ENCODE peak calls at places on chromosomes 5 and 9, in four cellular contexts. P, I, A and Y are unnamed samples.

GRCh38 chr5:57383093-57383861 is 99.3 kb downstream of the ACTBL2 start:
- DNase-seq in I (peak), P (peak), A (peak), Y (no peak)

GRCh38 chr9:121498150-121498486 is 1.5 kb downstream of the GGTA1 start:
- DNase-seq in P (no peak), A (peak), I (peak), Y (peak)

GRCh38 chr5:127358274-127358673 is 67.7 kb downstream of the MEGF10 start:
- DNase-seq in I (no peak), P (no peak), A (peak), Y (no peak)

GRCh38 chr5:65803699-65804426 is 81.9 kb downstream of the NLN start:
- DNase-seq in I (no peak), P (no peak), A (peak), Y (no peak)

GRCh38 chr9:27150758-27151431 is 41.9 kb downstream of the TEK start:
- DNase-seq in A (no peak), P (no peak), I (no peak), Y (no peak)

GRCh38 chr9:123049589-123050222 is 16.2 kb downstream of the GPR21 start:
- DNase-seq in P (no peak), A (peak), I (no peak), Y (no peak)

GRCh38 chr9:126397056-126397455 is 70.4 kb downstream of the MVB12B start:
- DNase-seq in P (peak), A (peak), I (peak), Y (peak)

GRCh38 chr9:81874926-81875325 is 53.3 kb upstream of the SPATA31D4 start:
- DNase-seq in A (peak), I (peak), P (no peak), Y (no peak)

GRCh38 chr5:54981928-54982327 is 3.5 kb downstream of the ESM1 start:
- DNase-seq in A (no peak), P (no peak), I (no peak), Y (no peak)

GRCh38 chr9:129640871-129641750 is 840 bp downstream of the ASB6 start:
- DNase-seq in P (no peak), I (no peak), A (no peak), Y (no peak)

GRCh38 chr9:131624636-131625241 is 79.4 kb downstream of the PRRT1B start:
- DNase-seq in A (peak), P (no peak), I (no peak), Y (no peak)

GRCh38 chr5:41161271-41161670 is 52.1 kb downstream of the C6 start:
- DNase-seq in I (no peak), A (peak), P (no peak), Y (no peak)

GRCh38 chr9:89911721-89912604 is 307.2 kb downstream of the GADD45G start:
- DNase-seq in I (no peak), P (no peak), A (no peak), Y (no peak)

GRCh38 chr9:89077519-89077918 is 86.3 kb downstream of the S1PR3 start:
- DNase-seq in I (no peak), A (no peak), P (no peak), Y (no peak)

GRCh38 chr9:127021664-127022337 is 100.6 kb downstream of the ANGPTL2 start:
- DNase-seq in P (no peak), I (no peak), A (no peak), Y (no peak)

GRCh38 chr5:170297589-170298462 is at the start of gene LCP2:
- DNase-seq in A (peak), P (no peak), I (peak), Y (no peak)

GRCh38 chr5:111580956-111581355 is 68.6 kb upstream of the STARD4 start:
- DNase-seq in A (peak), P (no peak), I (no peak), Y (no peak)

GRCh38 chr5:37121027-37121426 is 128.1 kb downstream of the CPLANE1 start:
- DNase-seq in I (no peak), P (no peak), A (no peak), Y (no peak)

GRCh38 chr9:10045598-10045997 is 567.2 kb downstream of the PTPRD start:
- DNase-seq in I (peak), P (no peak), A (no peak), Y (no peak)

GRCh38 chr5:54040773-54041172 is 269.6 kb downstream of the ARL15 start:
- DNase-seq in P (no peak), I (no peak), A (no peak), Y (no peak)

GRCh38 chr5:135245521-135246499 is 153.2 kb downstream of the MACROH2A1 start:
- DNase-seq in I (peak), P (no peak), A (peak), Y (no peak)

GRCh38 chr9:137619240-137620090 is 660 bp downstream of the EHMT1 start:
- DNase-seq in I (peak), A (peak), P (no peak), Y (peak)